ENCODE peak calls at places on chromosomes 7 and 10, in six cellular contexts. E, L, T, S, Q and R are unnamed samples.

GRCh38 chr7:7830122-7830878 is 111.9 kb upstream of the RPA3 start:
- DNase-seq in T (peak), Q (no peak), E (no peak), S (no peak), L (no peak), R (no peak)

GRCh38 chr10:17375936-17376584 is 78.3 kb downstream of the ST8SIA6 start:
- DNase-seq in S (peak), E (no peak), T (no peak), L (peak), Q (no peak), R (peak)

GRCh38 chr7:64878684-64879083 is 24.4 kb upstream of the ZNF273 start:
- DNase-seq in S (no peak), T (no peak), E (no peak), Q (no peak), L (no peak), R (no peak)

GRCh38 chr10:74730246-74730645 is 96.2 kb upstream of the KAT6B start:
- DNase-seq in L (no peak), E (no peak), T (no peak), S (no peak), Q (no peak), R (no peak)

GRCh38 chr10:127148933-127149220 is 47.5 kb downstream of the INSYN2A start:
- DNase-seq in S (no peak), L (no peak), E (peak), Q (no peak), T (peak), R (no peak)

GRCh38 chr7:55335786-55336185 is 29.4 kb upstream of the LANCL2 start:
- DNase-seq in S (no peak), Q (no peak), L (no peak), E (no peak), T (no peak), R (no peak)

GRCh38 chr7:150378115-150378852 is 846 bp upstream of the ZNF775 start:
- DNase-seq in L (peak), E (peak), T (peak), S (peak), Q (peak), R (peak)

GRCh38 chr10:120221873-120222485 is 235.0 kb upstream of the PLPP4 start:
- DNase-seq in L (peak), E (peak), S (peak), T (peak), Q (peak), R (peak)

GRCh38 chr10:4650109-4650508 is 175.9 kb upstream of the AKR1E2 start:
- DNase-seq in T (peak), L (no peak), E (peak), Q (no peak), S (peak), R (no peak)

GRCh38 chr7:150927157-150927953 is 50.8 kb downstream of the KCNH2 start:
- DNase-seq in L (no peak), Q (no peak), E (no peak), T (no peak), S (no peak), R (no peak)

GRCh38 chr7:111045469-111045868 is 45.5 kb upstream of the LRRN3 start:
- DNase-seq in L (no peak), S (no peak), E (no peak), T (no peak), Q (no peak), R (no peak)

GRCh38 chr10:102775201-102775972 is 31.6 kb downstream of the WBP1L start:
- DNase-seq in Q (no peak), E (no peak), S (no peak), T (peak), L (no peak), R (no peak)

GRCh38 chr7:18497800-18498199 is 2.3 kb downstream of the HDAC9 start:
- DNase-seq in L (no peak), T (no peak), Q (no peak), E (no peak), S (no peak), R (no peak)

GRCh38 chr7:139582671-139583155 is 59.2 kb downstream of the CLEC2L start:
- DNase-seq in Q (no peak), L (no peak), T (no peak), E (no peak), S (no peak), R (no peak)

GRCh38 chr10:104337985-104338735 is at the start of gene ITPRIP:
- DNase-seq in E (peak), S (no peak), T (peak), Q (peak), L (peak), R (peak)

GRCh38 chr10:124520553-124521428 is 59.2 kb downstream of the LHPP start:
- DNase-seq in Q (no peak), T (peak), L (no peak), E (no peak), S (no peak), R (no peak)

GRCh38 chr7:155589001-155589980 is 42.9 kb upstream of the CNPY1 start:
- DNase-seq in E (no peak), T (no peak), S (no peak), L (no peak), Q (no peak), R (peak)

GRCh38 chr10:11789956-11790355 is 33.2 kb upstream of the PROSER2 start:
- DNase-seq in Q (no peak), T (no peak), S (no peak), L (no peak), E (no peak), R (no peak)

GRCh38 chr7:55538538-55538937 is 33.8 kb downstream of the VOPP1 start:
- DNase-seq in S (peak), L (no peak), T (peak), Q (no peak), E (peak), R (no peak)

GRCh38 chr7:130363156-130363847 is 17.0 kb upstream of the CPA1 start:
- DNase-seq in S (peak), Q (peak), E (peak), T (peak), L (no peak), R (no peak)

GRCh38 chr10:119654540-119654939 is 3.4 kb downstream of the BAG3 start:
- DNase-seq in E (no peak), Q (peak), T (no peak), L (no peak), S (no peak), R (peak)

GRCh38 chr7:81111358-81111757 is 192.5 kb upstream of the SEMA3C start:
- DNase-seq in E (peak), L (no peak), T (peak), S (peak), Q (peak), R (no peak)

GRCh38 chr10:132366499-132366898 is 30.5 kb upstream of the PWWP2B start:
- DNase-seq in E (no peak), S (no peak), T (no peak), Q (no peak), L (no peak), R (no peak)

GRCh38 chr7:157828190-157828589 is 491.4 kb downstream of the DNAJB6 start:
- DNase-seq in L (no peak), T (no peak), S (no peak), Q (no peak), E (no peak), R (no peak)

GRCh38 chr7:141691540-141691939 is 10.4 kb downstream of the DENND11 start:
- DNase-seq in Q (no peak), S (no peak), T (no peak), L (no peak), E (no peak), R (no peak)

GRCh38 chr10:107806006-107806405 is 641.5 kb upstream of the SORCS1 start:
- DNase-seq in T (no peak), S (no peak), Q (no peak), L (no peak), E (no peak), R (no peak)

GRCh38 chr10:75957321-75957720 is 525.9 kb downstream of the LRMDA start:
- DNase-seq in E (peak), L (no peak), Q (no peak), T (no peak), S (no peak), R (no peak)

GRCh38 chr10:75405201-75406143 is 3.9 kb upstream of the ZNF503 start:
- DNase-seq in T (peak), Q (no peak), E (peak), S (no peak), L (no peak), R (no peak)

GRCh38 chr10:11197266-11197712 is 179.6 kb downstream of the CELF2 start:
- DNase-seq in L (peak), S (no peak), Q (no peak), E (no peak), T (no peak), R (no peak)

GRCh38 chr10:100788027-100788900 is 42.9 kb downstream of the PAX2 start:
- DNase-seq in E (no peak), L (no peak), T (no peak), Q (no peak), S (no peak), R (peak)

GRCh38 chr10:31142026-31142425 is 110.4 kb upstream of the ZNF438 start:
- DNase-seq in Q (no peak), E (peak), L (no peak), S (no peak), T (peak), R (no peak)

GRCh38 chr7:28078036-28078901 is 102.3 kb downstream of the JAZF1 start:
- DNase-seq in L (peak), Q (peak), S (no peak), T (peak), E (no peak), R (peak)

GRCh38 chr7:74033372-74034311 is 5.7 kb downstream of the ELN start:
- DNase-seq in Q (peak), E (peak), L (no peak), T (peak), S (no peak), R (peak)

GRCh38 chr10:51266496-51266895 is 192.2 kb downstream of the PRKG1 start:
- DNase-seq in Q (no peak), S (no peak), E (no peak), T (no peak), L (no peak), R (no peak)

GRCh38 chr7:460374-461117 is 59.1 kb downstream of the PDGFA start:
- DNase-seq in E (no peak), S (no peak), T (no peak), L (no peak), Q (no peak), R (no peak)

GRCh38 chr10:129717816-129718547 is 246.1 kb downstream of the EBF3 start:
- DNase-seq in L (no peak), Q (no peak), T (no peak), E (no peak), S (no peak), R (no peak)

GRCh38 chr7:134450296-134451000 is 8.5 kb downstream of the AKR1B1 start:
- DNase-seq in Q (no peak), L (no peak), E (no peak), S (no peak), T (no peak), R (no peak)

GRCh38 chr7:134447383-134447782 is 11.5 kb downstream of the AKR1B1 start:
- DNase-seq in T (no peak), S (no peak), Q (no peak), L (no peak), E (no peak), R (no peak)

GRCh38 chr7:134448359-134449229 is 10.3 kb downstream of the AKR1B1 start:
- DNase-seq in S (peak), Q (peak), E (peak), T (peak), L (no peak), R (no peak)

GRCh38 chr7:134451656-134452055 is 7.2 kb downstream of the AKR1B1 start:
- DNase-seq in L (no peak), E (no peak), T (no peak), Q (no peak), S (no peak), R (no peak)

GRCh38 chr7:134449596-134450194 is 9.2 kb downstream of the AKR1B1 start:
- DNase-seq in Q (no peak), T (no peak), E (no peak), S (no peak), L (no peak), R (no peak)
- TF ChIP-seq CTCF in Q (no peak), T (no peak), E (no peak), S (no peak), L (no peak), R (no peak)

DNA sequence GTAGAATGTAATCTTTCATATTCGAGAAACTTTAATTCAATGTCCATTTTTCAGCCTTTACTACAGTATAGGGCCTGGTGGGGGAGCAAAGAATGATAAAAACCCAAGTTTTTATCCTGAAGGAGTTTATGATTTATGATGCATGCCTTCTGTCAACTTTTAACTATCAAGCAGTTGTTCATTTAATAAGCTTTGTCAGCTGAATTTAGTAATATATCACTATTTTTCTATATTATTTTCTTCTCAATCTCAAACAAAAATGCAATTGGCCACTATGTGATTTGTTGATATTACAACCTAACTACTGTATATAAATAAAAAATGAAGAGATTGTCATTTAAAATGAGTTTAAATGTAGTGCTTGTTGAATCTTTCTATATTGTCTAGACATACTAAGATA is 2.4 kb downstream of the NUP42 start:
- DNase-seq in S (no peak), E (no peak), L (no peak), T (no peak), Q (no peak), R (no peak)
- H3K4me3 ChIP-seq in S (peak), E (no peak), L (peak), T (no peak), Q (peak), R (peak)

GRCh38 chr10:60032723-60033122 is 126.4 kb upstream of the CCDC6 start:
- DNase-seq in S (peak), E (peak), T (peak), Q (peak), L (peak), R (peak)

GRCh38 chr10:60029441-60029840 is 123.1 kb upstream of the CCDC6 start:
- DNase-seq in Q (no peak), S (no peak), L (no peak), E (no peak), T (no peak), R (no peak)

GRCh38 chr10:60035984-60036383 is 129.6 kb upstream of the CCDC6 start:
- DNase-seq in S (no peak), L (no peak), E (no peak), T (no peak), Q (no peak), R (no peak)

DNA sequence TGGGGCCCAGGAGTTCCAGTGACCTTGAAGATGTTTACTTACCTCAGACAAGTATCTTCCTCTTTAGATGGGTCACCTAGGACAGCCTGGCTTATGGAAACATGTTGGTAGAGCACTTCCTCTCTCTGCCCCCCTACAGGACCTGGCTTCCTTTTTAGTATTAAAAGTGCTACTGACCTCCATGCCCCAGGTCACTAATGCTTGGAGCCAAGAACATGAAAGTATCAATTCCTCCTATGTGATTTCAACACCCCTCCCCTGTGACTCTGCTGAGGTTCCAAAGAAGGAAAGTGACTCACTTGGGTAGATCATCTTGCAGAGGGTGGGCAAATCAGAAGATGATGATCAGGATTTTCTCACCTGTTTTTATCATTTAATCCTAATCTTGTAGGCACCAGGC is 125.3 kb upstream of the CCDC6 start:
- DNase-seq in T (no peak), E (no peak), Q (no peak), L (no peak), S (no peak), R (no peak)
- TF ChIP-seq CTCF in T (no peak), E (no peak), Q (no peak), L (no peak), S (no peak), R (no peak)

DNA sequence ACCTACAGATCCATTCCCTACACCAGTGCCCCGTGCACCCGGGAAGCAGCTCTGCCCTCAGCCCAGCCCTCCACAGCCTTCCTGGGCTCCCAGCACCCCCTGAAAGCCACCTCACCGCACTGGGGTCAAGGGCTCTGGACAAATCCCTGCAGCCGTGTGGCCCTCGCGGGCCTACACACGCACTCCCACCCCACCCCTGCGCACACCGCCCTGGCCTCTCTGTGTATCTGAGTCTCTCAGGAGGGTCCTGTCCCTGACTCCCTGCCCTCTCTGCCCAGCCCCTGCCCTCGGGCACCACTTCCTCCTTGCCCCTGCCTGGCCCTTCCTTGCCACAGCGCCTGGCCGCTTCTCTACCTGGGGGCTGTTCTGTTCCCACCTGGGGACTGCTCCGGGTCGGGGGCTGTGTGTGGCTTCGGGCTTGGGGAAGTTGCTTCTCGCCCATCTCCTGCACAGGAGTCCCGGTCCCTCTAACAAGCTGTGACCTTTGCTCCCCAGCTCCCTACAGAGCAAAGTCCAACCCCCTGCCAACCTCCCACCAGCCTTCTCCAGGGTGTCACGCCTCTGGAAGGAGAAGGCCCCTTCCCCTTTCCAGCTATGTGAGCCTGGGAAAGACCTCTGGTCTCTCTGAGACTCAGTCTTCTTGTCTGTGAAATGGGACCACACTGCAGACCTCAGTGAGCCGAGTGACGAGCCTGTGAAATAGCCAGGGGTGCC is 1.5 kb downstream of the TMEM184A start:
- DNase-seq in S (no peak), E (no peak), T (no peak), L (no peak), Q (no peak), R (peak)
- H3K4me3 ChIP-seq in S (no peak), E (no peak), T (no peak), L (no peak), Q (peak), R (no peak)

GRCh38 chr10:32379314-32379949 is 32.5 kb upstream of the EPC1 start:
- DNase-seq in E (peak), S (peak), Q (peak), T (peak), L (peak), R (no peak)

GRCh38 chr10:32378371-32379301 is 31.7 kb upstream of the EPC1 start:
- DNase-seq in L (peak), S (peak), E (peak), T (peak), Q (peak), R (peak)

GRCh38 chr10:32376780-32377179 is 29.8 kb upstream of the EPC1 start:
- DNase-seq in Q (no peak), T (no peak), E (no peak), S (no peak), L (no peak), R (no peak)

GRCh38 chr10:32376027-32376426 is 29.1 kb upstream of the EPC1 start:
- DNase-seq in T (no peak), E (no peak), Q (no peak), L (no peak), S (no peak), R (no peak)

DNA sequence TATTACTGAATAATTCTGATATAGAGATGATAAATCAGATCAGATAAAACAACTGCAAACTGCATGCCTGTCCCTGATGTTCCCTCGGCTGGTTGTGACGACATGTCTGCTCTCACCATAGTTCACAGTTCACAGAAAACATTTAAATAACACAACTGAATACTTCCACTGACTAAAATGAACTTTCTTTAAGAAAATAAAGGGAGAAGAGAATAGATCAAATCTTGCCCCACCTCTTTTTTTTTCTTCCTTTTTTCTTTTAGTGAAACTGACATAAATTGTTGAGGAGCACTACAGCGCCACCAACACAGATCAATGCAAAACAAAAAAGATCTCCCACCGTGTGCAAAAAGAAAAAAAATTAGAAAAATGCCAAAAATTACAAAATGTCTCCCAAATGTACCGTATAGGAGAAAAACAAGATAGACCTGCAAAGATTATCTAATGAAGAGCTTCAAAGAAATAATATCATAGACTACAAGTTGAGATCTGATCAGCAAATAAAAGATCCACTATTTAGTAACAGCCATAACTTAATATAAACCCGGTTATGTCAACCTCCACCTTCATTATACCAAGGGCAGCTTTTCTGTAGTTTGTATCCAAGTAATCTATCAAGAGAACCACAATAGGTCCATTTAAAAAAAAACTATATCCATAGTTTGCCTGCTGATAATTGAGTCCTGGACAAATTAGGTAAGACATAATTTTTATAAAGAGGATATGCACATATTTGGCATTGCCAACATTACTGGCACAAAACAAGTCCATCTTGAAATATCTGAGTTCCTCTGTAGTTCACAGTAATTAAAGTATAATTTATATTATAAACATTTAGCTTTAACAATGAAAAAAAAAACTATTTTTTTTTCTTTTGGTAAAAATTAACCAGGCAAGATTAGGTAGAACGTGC is 30.8 kb upstream of the EPC1 start:
- DNase-seq in L (peak), T (peak), S (no peak), E (peak), Q (no peak), R (no peak)
- TF ChIP-seq CTCF in L (peak), T (peak), S (peak), E (peak), Q (peak), R (peak)